ENCODE peak calls at places on chromosomes 11 and 22, in seven cellular contexts. Z is tibial nerve; P is EL; X is activated CD4-positive, CD25-positive, alpha-beta regulatory T cell; T is Right ventricle myocardium superior; N is NCI-H1092; A is NCI-H524 treated with DMSO at 0.1 percent for 48 hours. Y is an unnamed sample.

GRCh38 chr11:19890308-19890707 is 177.7 kb downstream of the NAV2 start:
- DNase-seq in Z (no peak), T (no peak), P (peak; percentile 97), X (no peak), N (no peak), A (no peak), Y (no peak)

GRCh38 chr22:17492247-17492646 is 71.1 kb upstream of the SLC25A18 start:
- DNase-seq in X (no peak), Z (no peak), N (no peak), P (no peak), T (peak; percentile 50), A (no peak), Y (no peak)

GRCh38 chr22:32024791-32025190 is 18.3 kb upstream of the SLC5A1 start:
- DNase-seq in P (no peak), X (no peak), A (no peak), Z (no peak), N (no peak), T (no peak), Y (no peak)

GRCh38 chr22:16953206-16954059 is 54.6 kb downstream of the GAB4 start:
- DNase-seq in P (no peak), A (no peak), Z (no peak), N (no peak), X (no peak), T (no peak), Y (no peak)

GRCh38 chr11:103542851-103543250 is 433.6 kb downstream of the DYNC2H1 start:
- DNase-seq in T (no peak), P (no peak), X (no peak), Z (no peak), A (no peak), N (no peak), Y (no peak)

GRCh38 chr11:129323896-129324522 is 51.6 kb upstream of the BARX2 start:
- DNase-seq in P (no peak), A (peak; percentile 36), N (no peak), T (no peak), Z (peak; percentile 17), X (no peak), Y (no peak)

GRCh38 chr11:122743949-122744876 is 88.7 kb downstream of the UBASH3B start:
- DNase-seq in A (no peak), N (no peak), Z (peak; percentile 18), P (no peak), X (peak; percentile 34), T (no peak), Y (no peak)

GRCh38 chr22:21052715-21053459 is 7.1 kb downstream of the LRRC74B start:
- DNase-seq in P (no peak), T (no peak), A (no peak), X (no peak), N (no peak), Z (no peak), Y (no peak)

GRCh38 chr11:71089571-71089970 is 162.8 kb downstream of the SHANK2 start:
- DNase-seq in X (no peak), T (no peak), N (no peak), P (no peak), A (no peak), Z (no peak), Y (no peak)

GRCh38 chr11:11313426-11313825 is 39.6 kb downstream of the CSNK2A3 start:
- DNase-seq in A (no peak), X (no peak), Z (no peak), P (no peak), T (no peak), N (no peak), Y (no peak)